ENCODE peak calls at places on chromosomes 5 and 9, in four cellular contexts. P is psoas muscle, E is NCI-H1105, N is nephron progenitor cell. S is an unnamed sample.

GRCh38 chr5:77679791-77680190 is 41.3 kb upstream of the OTP start:
- DNase-seq in P (no peak), N (no peak), E (no peak), S (no peak)

GRCh38 chr9:95249986-95250385 is 67.5 kb downstream of the FANCC start:
- DNase-seq in N (no peak), E (peak; percentile 57), P (no peak), S (no peak)

GRCh38 chr5:140595538-140595937 is 30.9 kb downstream of the SLC35A4 start:
- DNase-seq in E (no peak), N (no peak), P (no peak), S (no peak)

GRCh38 chr5:1118738-1119137 is 6.9 kb upstream of the SLC12A7 start:
- DNase-seq in N (no peak), E (peak; percentile 32), P (no peak), S (no peak)

GRCh38 chr9:37309136-37309535 is 113.4 kb upstream of the GRHPR start:
- DNase-seq in P (no peak), E (no peak), N (no peak), S (no peak)

GRCh38 chr5:106415541-106415940 is 1255.2 kb downstream of the EFNA5 start:
- DNase-seq in N (no peak), P (no peak), E (no peak), S (no peak)

GRCh38 chr9:129469188-129469987 is 151.5 kb downstream of the C9orf50 start:
- DNase-seq in E (no peak), P (no peak), N (peak; percentile 64), S (no peak)

GRCh38 chr9:104009853-104010252 is 84.3 kb upstream of the SMC2 start:
- DNase-seq in P (no peak), E (peak; percentile 57), N (no peak), S (no peak)

GRCh38 chr9:112890106-112891081 is at the start of gene SLC46A2:
- DNase-seq in P (peak; percentile 27), E (no peak), N (peak; percentile 72), S (no peak)

GRCh38 chr5:15992918-15993317 is 186.7 kb downstream of the MARCHF11 start:
- DNase-seq in E (no peak), N (no peak), P (no peak), S (no peak)

GRCh38 chr9:125586173-125586512 is 120.9 kb downstream of the MAPKAP1 start:
- DNase-seq in N (no peak), P (no peak), E (peak; percentile 19), S (no peak)

GRCh38 chr5:172417983-172418630 is 36.2 kb downstream of the SH3PXD2B start:
- DNase-seq in E (no peak), P (peak; percentile 90), N (no peak), S (no peak)

GRCh38 chr5:108124591-108124990 is 257.3 kb downstream of the FBXL17 start:
- DNase-seq in N (no peak), P (no peak), E (no peak), S (no peak)

GRCh38 chr9:105088499-105088898 is 156.0 kb upstream of the SLC44A1 start:
- DNase-seq in P (no peak), E (no peak), N (no peak), S (no peak)

GRCh38 chr5:172854451-172854871 is 20.4 kb downstream of the ERGIC1 start:
- DNase-seq in E (no peak), P (peak; percentile 45), N (no peak), S (peak; percentile 33)

GRCh38 chr5:48192-48591 is 43.8 kb upstream of the PLEKHG4B start:
- DNase-seq in E (peak; percentile 61), N (no peak), P (no peak), S (no peak)

GRCh38 chr9:32986971-32987370 is 14.5 kb downstream of the APTX start:
- DNase-seq in N (no peak), E (no peak), P (no peak), S (no peak)

GRCh38 chr5:111950660-111951059 is 193.7 kb upstream of the NREP start:
- DNase-seq in E (no peak), N (no peak), P (no peak), S (no peak)

GRCh38 chr5:155103164-155103563 is 89.6 kb downstream of the KIF4B start:
- DNase-seq in E (no peak), N (no peak), P (no peak), S (no peak)

GRCh38 chr9:8917978-8918739 is 1118.6 kb upstream of the DMAC1 start:
- DNase-seq in E (peak; percentile 64), N (no peak), P (no peak), S (no peak)

GRCh38 chr5:134649163-134649916 is 755 bp downstream of the SEC24A start:
- DNase-seq in E (no peak), N (no peak), P (peak; percentile 37), S (peak; percentile 24)

GRCh38 chr5:179378116-179378440 is 32.8 kb upstream of the ADAMTS2 start:
- DNase-seq in N (no peak), E (no peak), P (no peak), S (no peak)

GRCh38 chr5:142684508-142685031 is 1.3 kb downstream of the FGF1 start:
- DNase-seq in E (no peak), P (no peak), N (no peak), S (no peak)

GRCh38 chr5:3359642-3360041 is 236.0 kb upstream of the IRX1 start:
- DNase-seq in N (no peak), E (no peak), P (no peak), S (no peak)

GRCh38 chr5:102583663-102584062 is 84.9 kb upstream of the SLCO6A1 start:
- DNase-seq in N (no peak), E (peak; percentile 31), P (no peak), S (no peak)

GRCh38 chr5:116084231-116084630 is 594 bp upstream of the COMMD10 start:
- DNase-seq in P (no peak), N (peak; percentile 12), E (peak; percentile 26), S (no peak)